ENCODE peak calls at places on chromosomes 13 and 19, in five cellular contexts. K is heart left ventricle; H is lower lobe of right lung; R is neuronal stem cell; G is CD4-positive, CD25-positive, alpha-beta regulatory T cell. X is an unnamed sample. For H3K4me1, the result is how much of the 10 kb centered on the place peaks cover.

GRCh38 chr19:9597027-9597426 is 12.7 kb upstream of the ZNF121 start:
- DNase-seq in G (no peak), K (no peak), H (no peak), R (no peak), X (no peak)

GRCh38 chr13:44012910-44013309 is 133.2 kb downstream of the LACC1 start:
- DNase-seq in K (no peak), H (no peak), G (no peak), R (no peak), X (no peak)

GRCh38 chr19:48554385-48555091 is 2.6 kb downstream of the SULT2B1 start:
- DNase-seq in G (no peak), R (peak), K (no peak), H (no peak), X (no peak)

GRCh38 chr19:30387311-30388115 is 15.3 kb downstream of the ZNF536 start:
- DNase-seq in H (no peak), G (no peak), K (peak), R (no peak), X (peak)

GRCh38 chr13:51158923-51159322 is 47.8 kb upstream of the C13orf42 start:
- DNase-seq in H (no peak), R (no peak), K (no peak), G (no peak), X (no peak)

GRCh38 chr13:34967851-34968562 is 25.9 kb downstream of the NBEA start:
- DNase-seq in R (no peak), K (no peak), H (no peak), G (no peak), X (no peak)

GRCh38 chr13:64556391-64556790 is 2673.7 kb downstream of the PCDH9 start:
- DNase-seq in G (no peak), K (no peak), R (no peak), H (no peak), X (no peak)

GRCh38 chr19:4094761-4095487 is 28.2 kb upstream of the ZBTB7A start:
- DNase-seq in H (no peak), K (peak), G (no peak), R (no peak), X (no peak)

GRCh38 chr13:111011899-111012298 is 97.0 kb upstream of the ANKRD10 start:
- DNase-seq in R (no peak), G (peak), H (no peak), K (peak), X (no peak)

GRCh38 chr19:49534632-49535385 is 7.0 kb downstream of the RCN3 start:
- DNase-seq in G (no peak), R (no peak), K (no peak), H (no peak), X (no peak)

GRCh38 chr13:47175172-47175806 is 278.4 kb upstream of the HTR2A start:
- DNase-seq in G (no peak), K (no peak), H (no peak), R (no peak), X (no peak)

GRCh38 chr19:41377977-41378707 is 1.8 kb downstream of the TMEM91 start:
- DNase-seq in H (no peak), R (no peak), K (no peak), G (no peak), X (no peak)

DNA sequence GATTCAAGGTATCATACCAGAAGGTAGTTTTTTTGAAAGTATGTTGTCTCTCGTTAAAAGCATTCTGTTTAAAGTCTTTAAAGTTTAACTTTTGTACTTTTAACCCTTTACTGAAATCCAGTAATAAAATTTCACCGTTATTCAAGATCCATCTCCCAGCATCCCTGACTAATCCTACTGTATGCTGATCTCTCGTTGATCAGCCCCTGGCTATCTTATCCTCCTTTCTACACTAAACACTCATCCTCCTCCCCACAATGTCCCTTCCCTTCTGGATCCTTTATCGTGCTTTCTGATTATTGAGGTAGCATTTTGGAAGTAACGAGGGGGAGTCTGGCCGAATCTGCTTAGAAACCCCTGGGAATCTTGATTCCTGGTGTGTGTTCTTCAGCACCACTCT is 1.3 kb downstream of the TPP2 start:
- DNase-seq in R (no peak), H (no peak), K (no peak), G (no peak), X (no peak)
- H3K4me1 ChIP-seq in R (under half), H (half or more), K (half or more), G (half or more), X (under half)

DNA sequence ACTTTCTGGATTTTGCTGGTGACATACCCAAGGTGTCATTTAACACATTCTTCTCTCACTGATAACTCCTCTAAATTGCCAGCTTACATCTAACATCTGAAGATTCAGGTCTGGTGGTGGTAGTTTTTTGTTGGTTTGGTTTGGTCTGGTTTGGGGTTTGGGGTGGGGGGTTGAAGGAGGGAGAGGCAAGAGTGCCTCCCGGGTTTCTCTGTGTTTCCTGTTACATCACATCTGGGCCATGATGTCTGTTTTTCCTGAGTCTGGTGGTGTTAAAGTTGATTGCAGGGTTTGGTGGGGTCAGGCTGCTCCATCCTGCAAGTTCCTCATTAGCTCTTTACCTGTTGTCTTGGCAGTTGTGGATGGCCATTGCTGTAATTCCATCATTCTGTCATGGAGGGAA is 155.8 kb upstream of the UBL3 start:
- DNase-seq in G (peak), R (no peak), H (no peak), K (no peak), X (no peak)
- H3K4me1 ChIP-seq in G (under half), R (under half), H (under half), K (under half), X (under half)

DNA sequence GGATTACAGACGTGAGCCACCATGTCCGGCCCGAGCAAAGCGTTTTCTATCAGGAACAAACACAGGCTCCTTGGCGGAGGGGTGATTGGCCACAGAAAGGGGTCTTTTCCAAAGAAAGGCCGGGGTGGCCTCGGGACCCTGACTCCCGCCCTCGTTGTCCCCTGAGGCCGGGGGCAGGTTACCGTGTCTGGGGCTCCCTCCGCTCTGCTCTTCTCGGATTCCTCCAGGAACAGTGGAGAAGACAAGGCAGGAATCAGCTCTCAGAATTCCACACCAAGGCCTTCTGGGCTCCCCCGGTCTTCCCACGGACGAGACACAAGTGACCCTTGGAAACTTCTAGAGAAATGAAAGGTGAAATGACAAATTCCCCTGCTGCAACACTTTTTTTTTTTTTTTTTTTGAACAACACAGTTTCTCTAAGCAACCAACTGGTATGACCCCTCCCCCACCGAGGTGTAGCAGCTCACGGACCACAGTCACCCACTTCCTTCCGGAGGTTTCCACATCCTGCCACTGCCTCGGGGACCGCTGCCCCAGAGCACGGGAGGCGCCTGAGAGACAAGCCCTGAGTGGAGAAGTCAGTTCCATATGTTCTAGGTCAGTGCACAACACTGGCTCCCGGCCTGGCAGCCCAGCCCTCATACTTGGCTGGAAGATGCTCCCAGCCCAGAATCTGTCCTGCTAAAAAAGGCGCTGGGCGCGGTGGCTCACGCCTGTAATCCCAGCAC is 11.0 kb downstream of the MOB3A start:
- DNase-seq in G (peak), R (no peak), K (peak), H (peak), X (peak)
- H3K4me1 ChIP-seq in G (half or more), R (under half), K (half or more), H (half or more), X (under half)

GRCh38 chr19:1266116-1266817 is 2.9 kb upstream of the CIRBP start:
- DNase-seq in K (peak), R (peak), H (peak), G (peak), X (peak)

GRCh38 chr19:1266818-1267440 is 2.2 kb upstream of the CIRBP start:
- DNase-seq in R (no peak), H (peak), G (peak), K (peak), X (peak)

GRCh38 chr19:1268392-1269064 is 604 bp upstream of the CIRBP start:
- DNase-seq in G (no peak), R (no peak), H (peak), K (peak), X (peak)

GRCh38 chr19:1269065-1269477 is at the start of gene CIRBP:
- DNase-seq in H (peak), G (peak), K (peak), R (peak), X (peak)

GRCh38 chr19:1267441-1268391 is 1.4 kb upstream of the CIRBP start:
- DNase-seq in G (no peak), K (peak), H (peak), R (no peak), X (no peak)
- H3K4me1 ChIP-seq in G (half or more), K (half or more), H (half or more), R (half or more), X (under half)

GRCh38 chr19:54577334-54577733 is 3.7 kb downstream of the LILRA2 start:
- DNase-seq in R (no peak), G (no peak), H (no peak), K (no peak), X (no peak)

GRCh38 chr19:54574527-54575056 is 1.0 kb downstream of the LILRA2 start:
- DNase-seq in H (no peak), G (no peak), K (no peak), R (no peak), X (no peak)

GRCh38 chr19:54574051-54574450 is 461 bp downstream of the LILRA2 start:
- DNase-seq in G (no peak), K (no peak), H (no peak), R (no peak), X (no peak)

GRCh38 chr19:54573330-54573872 is at the start of gene LILRA2:
- DNase-seq in K (no peak), G (no peak), H (peak), R (no peak), X (no peak)

DNA sequence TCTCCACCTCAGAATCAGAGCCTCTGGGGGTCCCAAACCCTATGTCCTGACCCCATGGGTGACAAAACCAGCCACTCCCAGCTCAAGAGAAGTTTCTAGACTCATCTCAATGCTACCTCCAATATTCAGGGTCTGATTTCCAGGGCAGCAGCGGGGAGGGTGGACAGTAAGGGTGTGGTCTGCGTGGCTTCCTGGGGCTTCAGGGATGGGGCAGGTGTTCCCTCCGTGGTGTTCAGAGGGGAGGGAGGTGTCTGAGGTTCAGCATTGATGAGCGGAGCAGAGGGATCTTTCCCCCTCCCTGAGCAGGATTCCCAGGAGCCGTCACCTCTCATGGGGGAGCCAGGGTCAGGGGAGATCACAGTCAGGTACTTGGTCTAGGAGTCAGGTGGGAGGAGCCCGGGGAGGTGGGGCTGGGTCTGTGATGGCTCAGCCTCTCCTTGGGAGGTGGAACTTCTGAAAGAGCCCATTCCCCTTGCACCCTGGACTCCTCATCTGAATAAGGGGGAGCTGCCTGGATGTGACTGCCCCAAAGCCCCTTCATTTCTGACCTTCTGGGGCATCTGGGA is 2.9 kb downstream of the LILRA2 start:
- DNase-seq in G (no peak), K (no peak), R (no peak), H (no peak), X (no peak)
- H3K4me1 ChIP-seq in G (under half), K (under half), R (under half), H (under half), X (under half)

GRCh38 chr13:26561636-26562537 is 4.4 kb downstream of the WASF3 start:
- DNase-seq in K (no peak), G (no peak), R (peak), H (no peak), X (no peak)
- H3K4me1 ChIP-seq in K (under half), G (under half), R (under half), H (under half), X (under half)

X was measured in right lobe of liver.